ENCODE peak calls at places on chromosomes 7 and 10, in six cellular contexts. One of them, this sample, is unnamed.

GRCh38 chr10:70232859-70233108 is 445 bp downstream of the PPA1 start:
- DNase-seq in fibroblast of lung: no peak
- DNase-seq in mammary epithelial cell: no peak
- DNase-seq in small intestine: no peak
- DNase-seq in ELR: no peak
- DNase-seq in stimulated activated CD4-positive, alpha-beta T cell treated with anti-CD3 and anti-CD28 coated beads, Interleukin-1b, Interleukin-23, amount 100 ng/mL, for 4 hours: no peak
- DNase-seq in this sample: no peak

GRCh38 chr10:6255548-6256061 is 52.9 kb downstream of the PFKFB3 start:
- DNase-seq in fibroblast of lung: no peak
- DNase-seq in mammary epithelial cell: peak
- DNase-seq in small intestine: no peak
- DNase-seq in ELR: no peak
- DNase-seq in stimulated activated CD4-positive, alpha-beta T cell treated with anti-CD3 and anti-CD28 coated beads, Interleukin-1b, Interleukin-23, amount 100 ng/mL, for 4 hours: no peak
- DNase-seq in this sample: peak

GRCh38 chr10:28902215-28902614 is 224.9 kb downstream of the BAMBI start:
- DNase-seq in fibroblast of lung: no peak
- DNase-seq in mammary epithelial cell: no peak
- DNase-seq in small intestine: no peak
- DNase-seq in ELR: no peak
- DNase-seq in stimulated activated CD4-positive, alpha-beta T cell treated with anti-CD3 and anti-CD28 coated beads, Interleukin-1b, Interleukin-23, amount 100 ng/mL, for 4 hours: no peak
- DNase-seq in this sample: no peak

GRCh38 chr7:43656997-43657396 is 72.3 kb downstream of the COA1 start:
- DNase-seq in fibroblast of lung: no peak
- DNase-seq in mammary epithelial cell: no peak
- DNase-seq in small intestine: no peak
- DNase-seq in ELR: no peak
- DNase-seq in stimulated activated CD4-positive, alpha-beta T cell treated with anti-CD3 and anti-CD28 coated beads, Interleukin-1b, Interleukin-23, amount 100 ng/mL, for 4 hours: no peak
- DNase-seq in this sample: no peak

GRCh38 chr10:46028584-46029570 is 1.5 kb downstream of the NCOA4 start:
- DNase-seq in fibroblast of lung: peak
- DNase-seq in mammary epithelial cell: peak
- DNase-seq in small intestine: peak
- DNase-seq in ELR: peak
- DNase-seq in stimulated activated CD4-positive, alpha-beta T cell treated with anti-CD3 and anti-CD28 coated beads, Interleukin-1b, Interleukin-23, amount 100 ng/mL, for 4 hours: no peak
- DNase-seq in this sample: peak

GRCh38 chr10:17066801-17067200 is 62.8 kb downstream of the CUBN start:
- DNase-seq in fibroblast of lung: no peak
- DNase-seq in mammary epithelial cell: no peak
- DNase-seq in small intestine: no peak
- DNase-seq in ELR: no peak
- DNase-seq in stimulated activated CD4-positive, alpha-beta T cell treated with anti-CD3 and anti-CD28 coated beads, Interleukin-1b, Interleukin-23, amount 100 ng/mL, for 4 hours: no peak
- DNase-seq in this sample: no peak

GRCh38 chr10:102132563-102133372 is at the start of gene PPRC1:
- DNase-seq in fibroblast of lung: peak
- DNase-seq in mammary epithelial cell: peak
- DNase-seq in small intestine: peak
- DNase-seq in ELR: peak
- DNase-seq in stimulated activated CD4-positive, alpha-beta T cell treated with anti-CD3 and anti-CD28 coated beads, Interleukin-1b, Interleukin-23, amount 100 ng/mL, for 4 hours: peak
- DNase-seq in this sample: peak

GRCh38 chr7:921071-921461 is 33.4 kb downstream of the ADAP1 start:
- DNase-seq in fibroblast of lung: no peak
- DNase-seq in mammary epithelial cell: no peak
- DNase-seq in small intestine: no peak
- DNase-seq in ELR: no peak
- DNase-seq in stimulated activated CD4-positive, alpha-beta T cell treated with anti-CD3 and anti-CD28 coated beads, Interleukin-1b, Interleukin-23, amount 100 ng/mL, for 4 hours: no peak
- DNase-seq in this sample: no peak

GRCh38 chr7:79692015-79692414 is 238.5 kb upstream of the MAGI2 start:
- DNase-seq in fibroblast of lung: peak
- DNase-seq in mammary epithelial cell: peak
- DNase-seq in small intestine: no peak
- DNase-seq in ELR: peak
- DNase-seq in stimulated activated CD4-positive, alpha-beta T cell treated with anti-CD3 and anti-CD28 coated beads, Interleukin-1b, Interleukin-23, amount 100 ng/mL, for 4 hours: no peak
- DNase-seq in this sample: no peak

GRCh38 chr10:70603439-70603778 is 868 bp upstream of the PRF1 start:
- DNase-seq in fibroblast of lung: no peak
- DNase-seq in mammary epithelial cell: no peak
- DNase-seq in small intestine: peak
- DNase-seq in ELR: no peak
- DNase-seq in stimulated activated CD4-positive, alpha-beta T cell treated with anti-CD3 and anti-CD28 coated beads, Interleukin-1b, Interleukin-23, amount 100 ng/mL, for 4 hours: no peak
- DNase-seq in this sample: no peak

This sample was measured in transverse colon.